ENCODE peak calls at places on chromosomes 11 and 22, in four cellular contexts. One of them, this sample, is unnamed.
A peak's percentile ranks its signal among the peaks of the same experiment; 100 is the strongest.

GRCh38 chr11:133950874-133951483 is 5.8 kb downstream of the IGSF9B start:
- DNase-seq in mucosa of descending colon: no peak
- DNase-seq in lower lobe of right lung: no peak
- DNase-seq in transverse colon: no peak
- DNase-seq in this sample: no peak

GRCh38 chr22:44191036-44191454 is 10.3 kb downstream of the PARVG start:
- DNase-seq in mucosa of descending colon: no peak
- DNase-seq in lower lobe of right lung: no peak
- DNase-seq in transverse colon: no peak
- DNase-seq in this sample: no peak

GRCh38 chr22:39318507-39319283 is 728 bp downstream of the RPL3 start:
- DNase-seq in transverse colon: peak; percentile 44
- DNase-seq in mucosa of descending colon: no peak
- DNase-seq in lower lobe of right lung: no peak
- DNase-seq in this sample: no peak

GRCh38 chr22:48357196-48357595 is 1470.5 kb downstream of the BRD1 start:
- DNase-seq in mucosa of descending colon: no peak
- DNase-seq in transverse colon: no peak
- DNase-seq in lower lobe of right lung: no peak
- DNase-seq in this sample: no peak

GRCh38 chr22:50676211-50676636 is 3.6 kb downstream of the SHANK3 start:
- DNase-seq in lower lobe of right lung: no peak
- DNase-seq in transverse colon: no peak
- DNase-seq in mucosa of descending colon: no peak
- DNase-seq in this sample: no peak

GRCh38 chr22:32737811-32738210 is 63.7 kb upstream of the TIMP3 start:
- DNase-seq in transverse colon: no peak
- DNase-seq in lower lobe of right lung: no peak
- DNase-seq in mucosa of descending colon: no peak
- DNase-seq in this sample: no peak

GRCh38 chr22:46125311-46125710 is 25.0 kb upstream of the PPARA start:
- DNase-seq in transverse colon: no peak
- DNase-seq in mucosa of descending colon: no peak
- DNase-seq in lower lobe of right lung: no peak
- DNase-seq in this sample: no peak

GRCh38 chr11:64074239-64074638 is 38.5 kb downstream of the FLRT1 start:
- DNase-seq in mucosa of descending colon: no peak
- DNase-seq in lower lobe of right lung: peak; percentile 86
- DNase-seq in transverse colon: no peak
- DNase-seq in this sample: no peak

GRCh38 chr11:131254254-131254653 is 116.2 kb upstream of the NTM start:
- DNase-seq in lower lobe of right lung: no peak
- DNase-seq in mucosa of descending colon: no peak
- DNase-seq in transverse colon: no peak
- DNase-seq in this sample: no peak

GRCh38 chr11:109583996-109584395 is 162.0 kb downstream of the C11orf87 start:
- DNase-seq in transverse colon: no peak
- DNase-seq in mucosa of descending colon: no peak
- DNase-seq in lower lobe of right lung: no peak
- DNase-seq in this sample: no peak

GRCh38 chr11:60743058-60743457 is 13.6 kb upstream of the MS4A15 start:
- DNase-seq in lower lobe of right lung: no peak
- DNase-seq in mucosa of descending colon: no peak
- DNase-seq in transverse colon: no peak
- DNase-seq in this sample: no peak

GRCh38 chr22:41732096-41732772 is 32.9 kb downstream of the MEI1 start:
- DNase-seq in lower lobe of right lung: no peak
- DNase-seq in mucosa of descending colon: no peak
- DNase-seq in transverse colon: no peak
- DNase-seq in this sample: no peak

GRCh38 chr11:11211888-11212287 is 141.2 kb downstream of the CSNK2A3 start:
- DNase-seq in lower lobe of right lung: no peak
- DNase-seq in mucosa of descending colon: no peak
- DNase-seq in transverse colon: no peak
- DNase-seq in this sample: no peak

GRCh38 chr11:60872952-60873524 is 5.7 kb downstream of the ZP1 start:
- DNase-seq in mucosa of descending colon: no peak
- DNase-seq in transverse colon: peak; percentile 26
- DNase-seq in lower lobe of right lung: peak; percentile 42
- DNase-seq in this sample: no peak

GRCh38 chr11:65695459-65696241 is 16.4 kb upstream of the KAT5 start:
- DNase-seq in mucosa of descending colon: peak; percentile 90
- DNase-seq in lower lobe of right lung: no peak
- DNase-seq in transverse colon: peak; percentile 82
- DNase-seq in this sample: peak; percentile 85

GRCh38 chr22:39185601-39186012 is 33.1 kb upstream of the CBX7 start:
- DNase-seq in transverse colon: no peak
- DNase-seq in mucosa of descending colon: peak; percentile 33
- DNase-seq in lower lobe of right lung: peak; percentile 67
- DNase-seq in this sample: no peak

GRCh38 chr11:119721129-119722120 is 7.6 kb downstream of the NECTIN1 start:
- DNase-seq in transverse colon: no peak
- DNase-seq in lower lobe of right lung: no peak
- DNase-seq in mucosa of descending colon: peak; percentile 57
- DNase-seq in this sample: peak; percentile 52

GRCh38 chr11:12846766-12847615 is 162.1 kb upstream of the RASSF10 start:
- DNase-seq in transverse colon: no peak
- DNase-seq in mucosa of descending colon: no peak
- DNase-seq in lower lobe of right lung: no peak
- DNase-seq in this sample: no peak

GRCh38 chr11:134313821-134314607 is 17.8 kb upstream of the GLB1L2 start:
- DNase-seq in transverse colon: no peak
- DNase-seq in lower lobe of right lung: no peak
- DNase-seq in mucosa of descending colon: no peak
- DNase-seq in this sample: no peak

GRCh38 chr22:41178425-41178975 is 26.6 kb upstream of the L3MBTL2 start:
- DNase-seq in transverse colon: peak; percentile 16
- DNase-seq in mucosa of descending colon: no peak
- DNase-seq in lower lobe of right lung: no peak
- DNase-seq in this sample: no peak

GRCh38 chr22:42493393-42493792 is 26.2 kb downstream of the RRP7A start:
- DNase-seq in lower lobe of right lung: no peak
- DNase-seq in transverse colon: no peak
- DNase-seq in mucosa of descending colon: no peak
- DNase-seq in this sample: no peak

GRCh38 chr22:27752771-27753170 is 48.8 kb downstream of the MN1 start:
- DNase-seq in transverse colon: no peak
- DNase-seq in lower lobe of right lung: peak; percentile 34
- DNase-seq in mucosa of descending colon: no peak
- DNase-seq in this sample: peak; percentile 40

GRCh38 chr11:26418391-26418790 is 86.5 kb downstream of the ANO3 start:
- DNase-seq in lower lobe of right lung: no peak
- DNase-seq in transverse colon: no peak
- DNase-seq in mucosa of descending colon: no peak
- DNase-seq in this sample: no peak

GRCh38 chr11:44607987-44608386 is 42.5 kb downstream of the CD82 start:
- DNase-seq in mucosa of descending colon: no peak
- DNase-seq in lower lobe of right lung: no peak
- DNase-seq in transverse colon: no peak
- DNase-seq in this sample: no peak

GRCh38 chr11:128715691-128716153 is 21.9 kb downstream of the FLI1 start:
- DNase-seq in transverse colon: no peak
- DNase-seq in lower lobe of right lung: no peak
- DNase-seq in mucosa of descending colon: no peak
- DNase-seq in this sample: no peak

GRCh38 chr11:35518766-35519165 is 6.7 kb downstream of the PAMR1 start:
- DNase-seq in transverse colon: no peak
- DNase-seq in lower lobe of right lung: no peak
- DNase-seq in mucosa of descending colon: no peak
- DNase-seq in this sample: no peak

GRCh38 chr11:125360066-125360465 is 136.0 kb downstream of the FEZ1 start:
- DNase-seq in mucosa of descending colon: no peak
- DNase-seq in lower lobe of right lung: no peak
- DNase-seq in transverse colon: no peak
- DNase-seq in this sample: no peak

GRCh38 chr22:26835929-26836528 is 178.6 kb downstream of the MIAT start:
- DNase-seq in mucosa of descending colon: peak; percentile 73
- DNase-seq in transverse colon: peak; percentile 44
- DNase-seq in lower lobe of right lung: no peak
- DNase-seq in this sample: peak; percentile 64

GRCh38 chr11:29018631-29019030 is 910.4 kb downstream of the METTL15 start:
- DNase-seq in transverse colon: no peak
- DNase-seq in lower lobe of right lung: no peak
- DNase-seq in mucosa of descending colon: no peak
- DNase-seq in this sample: no peak

GRCh38 chr11:113618360-113618759 is 87.7 kb downstream of the TMPRSS5 start:
- DNase-seq in mucosa of descending colon: no peak
- DNase-seq in transverse colon: no peak
- DNase-seq in lower lobe of right lung: no peak
- DNase-seq in this sample: no peak

GRCh38 chr11:117145393-117145761 is 1.3 kb downstream of the PAFAH1B2 start:
- DNase-seq in lower lobe of right lung: no peak
- DNase-seq in transverse colon: peak; percentile 18
- DNase-seq in mucosa of descending colon: peak; percentile 26
- DNase-seq in this sample: peak; percentile 30

GRCh38 chr11:48123249-48123875 is 93.2 kb upstream of the OR4B1 start:
- DNase-seq in mucosa of descending colon: no peak
- DNase-seq in lower lobe of right lung: no peak
- DNase-seq in transverse colon: no peak
- DNase-seq in this sample: no peak

GRCh38 chr11:102452461-102453285 is at the start of gene TMEM123:
- DNase-seq in lower lobe of right lung: peak; percentile 87
- DNase-seq in transverse colon: peak; percentile 89
- DNase-seq in mucosa of descending colon: peak; percentile 87
- DNase-seq in this sample: peak; percentile 87

GRCh38 chr11:11230802-11231562 is 122.1 kb downstream of the CSNK2A3 start:
- DNase-seq in mucosa of descending colon: no peak
- DNase-seq in lower lobe of right lung: no peak
- DNase-seq in transverse colon: no peak
- DNase-seq in this sample: no peak

GRCh38 chr11:75264356-75264755 is 23.8 kb downstream of the TPBGL start:
- DNase-seq in mucosa of descending colon: no peak
- DNase-seq in transverse colon: peak; percentile 0
- DNase-seq in lower lobe of right lung: peak; percentile 21
- DNase-seq in this sample: no peak

GRCh38 chr11:126914941-126915340 is 85.6 kb downstream of the KIRREL3 start:
- DNase-seq in transverse colon: no peak
- DNase-seq in mucosa of descending colon: no peak
- DNase-seq in lower lobe of right lung: no peak
- DNase-seq in this sample: no peak

DNA sequence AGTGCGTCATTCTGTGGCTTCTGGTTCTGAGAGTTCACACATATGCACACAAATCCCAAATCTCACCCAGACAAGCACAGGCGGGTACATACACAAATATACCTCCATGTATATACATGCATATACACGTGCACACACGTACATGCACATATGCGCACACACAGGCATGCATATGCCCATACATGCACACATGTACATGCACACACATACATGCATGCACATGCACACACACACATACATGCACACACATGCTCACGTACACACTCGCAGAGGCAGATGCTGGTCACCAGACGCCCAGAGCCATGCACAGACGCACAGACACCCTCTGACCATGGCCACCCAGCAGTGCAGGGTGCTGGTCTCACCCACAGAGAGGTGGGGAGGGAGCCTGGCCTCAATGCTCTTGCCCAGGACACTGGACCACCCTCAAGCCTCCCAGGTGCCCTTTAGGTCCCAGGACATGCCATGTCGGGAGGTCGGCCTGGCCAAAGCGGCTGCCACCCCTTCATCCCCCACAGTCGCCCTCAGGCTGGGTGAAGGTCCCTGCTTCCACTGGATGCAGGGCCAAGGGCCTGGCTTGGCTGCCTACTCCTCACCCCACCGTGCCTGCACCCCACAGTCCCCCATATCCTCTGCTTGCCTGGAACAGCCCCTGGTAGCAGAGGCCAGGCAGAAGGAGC is 9.5 kb downstream of the DUSP8 start:
- DNase-seq in transverse colon: no peak
- DNase-seq in lower lobe of right lung: peak; percentile 32
- DNase-seq in mucosa of descending colon: no peak
- DNase-seq in this sample: no peak
- H3K4me1 ChIP-seq in transverse colon: peaks cover 55% of the 10 kb centered on the region
- H3K4me1 ChIP-seq in lower lobe of right lung: peaks cover 21% of the 10 kb centered on the region
- H3K4me1 ChIP-seq in mucosa of descending colon: peaks cover 33% of the 10 kb centered on the region
- H3K4me1 ChIP-seq in this sample: peaks cover 22% of the 10 kb centered on the region

DNA sequence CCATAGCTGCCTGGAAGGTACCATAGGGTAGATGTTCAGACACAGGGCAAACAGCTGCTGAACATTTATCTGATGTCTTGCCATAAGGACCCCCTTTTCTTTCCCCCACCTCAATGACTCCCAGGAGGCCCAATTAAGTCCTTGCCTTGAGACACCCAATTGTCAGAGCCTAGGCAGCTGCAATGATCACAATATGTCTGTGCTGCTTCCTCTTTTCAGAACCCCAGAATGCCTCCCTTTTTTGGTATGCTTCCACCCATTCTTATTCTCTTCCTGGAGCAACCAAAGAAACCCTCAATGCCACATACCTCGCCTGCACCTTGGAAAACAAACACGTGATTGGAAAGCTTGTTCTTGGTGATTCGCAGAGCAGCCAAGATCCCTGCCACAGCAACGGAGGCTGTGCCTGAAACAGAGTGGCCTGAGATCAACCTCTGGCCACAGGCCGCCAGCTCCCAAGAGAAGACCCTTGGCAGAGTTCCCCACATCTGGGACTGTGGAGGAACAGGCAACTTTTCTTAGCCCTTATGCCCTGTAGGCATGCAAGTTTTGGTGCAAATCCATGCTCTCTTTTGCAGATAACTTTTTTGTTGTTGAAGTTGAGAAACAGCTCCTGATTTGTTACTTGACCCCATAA is 75.4 kb downstream of the CCDC81 start:
- DNase-seq in transverse colon: no peak
- DNase-seq in mucosa of descending colon: no peak
- DNase-seq in lower lobe of right lung: no peak
- DNase-seq in this sample: no peak
- TF ChIP-seq CTCF in transverse colon: no peak
- TF ChIP-seq CTCF in mucosa of descending colon: no peak
- TF ChIP-seq CTCF in lower lobe of right lung: no peak
- TF ChIP-seq CTCF in this sample: no peak

GRCh38 chr11:764322-765024 is 12.8 kb downstream of the GATD1 start:
- DNase-seq in transverse colon: no peak
- DNase-seq in lower lobe of right lung: no peak
- DNase-seq in mucosa of descending colon: no peak
- DNase-seq in this sample: no peak

GRCh38 chr11:761526-762108 is 14.4 kb downstream of the TALDO1 start:
- DNase-seq in lower lobe of right lung: no peak
- DNase-seq in mucosa of descending colon: no peak
- DNase-seq in transverse colon: no peak
- DNase-seq in this sample: no peak

GRCh38 chr11:763549-764321 is 13.6 kb downstream of the GATD1 start:
- DNase-seq in mucosa of descending colon: no peak
- DNase-seq in transverse colon: no peak
- DNase-seq in lower lobe of right lung: no peak
- DNase-seq in this sample: no peak

GRCh38 chr11:762421-763072 is 14.7 kb downstream of the GATD1 start:
- DNase-seq in lower lobe of right lung: peak; percentile 58
- DNase-seq in mucosa of descending colon: peak; percentile 51
- DNase-seq in transverse colon: peak; percentile 52
- DNase-seq in this sample: peak; percentile 47

GRCh38 chr11:763073-763463 is 14.2 kb downstream of the GATD1 start:
- DNase-seq in mucosa of descending colon: peak; percentile 71
- DNase-seq in transverse colon: peak; percentile 72
- DNase-seq in lower lobe of right lung: peak; percentile 60
- DNase-seq in this sample: peak; percentile 68
- H3K4me1 ChIP-seq in mucosa of descending colon: peaks cover 9% of the 10 kb centered on the region
- H3K4me1 ChIP-seq in transverse colon: peaks cover 12% of the 10 kb centered on the region
- H3K4me1 ChIP-seq in lower lobe of right lung: peaks cover 6% of the 10 kb centered on the region
- H3K4me1 ChIP-seq in this sample: peaks cover 3% of the 10 kb centered on the region

GRCh38 chr11:90309693-90310092 is 86.8 kb upstream of the CHORDC1 start:
- DNase-seq in lower lobe of right lung: no peak
- DNase-seq in mucosa of descending colon: no peak
- DNase-seq in transverse colon: no peak
- DNase-seq in this sample: no peak

GRCh38 chr11:90310210-90310609 is 87.4 kb upstream of the CHORDC1 start:
- DNase-seq in mucosa of descending colon: no peak
- DNase-seq in lower lobe of right lung: no peak
- DNase-seq in transverse colon: no peak
- DNase-seq in this sample: no peak
- TF ChIP-seq CTCF in mucosa of descending colon: no peak
- TF ChIP-seq CTCF in lower lobe of right lung: no peak
- TF ChIP-seq CTCF in transverse colon: no peak
- TF ChIP-seq CTCF in this sample: no peak

This sample was measured in colonic mucosa.